ENCODE peak calls at places on chromosome 16, in ten cellular contexts. B is lung, J is GM23338, T is tibial artery, S is foreskin fibroblast, E is cardiac muscle cell, Y is ascending aorta, D is colonic mucosa, C is gastrocnemius medialis, U is RWPE2. V is an unnamed sample.

GRCh38 chr16:53631236-53631635 is 72.4 kb downstream of the RPGRIP1L start:
- DNase-seq in E (no peak), C (no peak), B (no peak), T (no peak), U (no peak), Y (no peak), J (no peak), D (no peak), S (no peak), V (no peak)

GRCh38 chr16:51713502-51713901 is 562.4 kb upstream of the SALL1 start:
- DNase-seq in C (no peak), D (no peak), S (no peak), J (no peak), B (no peak), U (no peak), E (no peak), T (no peak), Y (no peak), V (no peak)

GRCh38 chr16:58850627-58851024 is 116.5 kb upstream of the GOT2 start:
- DNase-seq in T (no peak), Y (no peak), S (no peak), E (no peak), C (no peak), B (no peak), U (no peak), J (no peak), D (no peak), V (no peak)

GRCh38 chr16:56202036-56202435 is 10.7 kb downstream of the GNAO1 start:
- DNase-seq in S (no peak), Y (no peak), D (no peak), T (peak; percentile 30), C (no peak), J (no peak), U (no peak), B (no peak), E (no peak), V (no peak)

GRCh38 chr16:89602273-89602951 is 11.0 kb upstream of the DPEP1 start:
- DNase-seq in C (no peak), U (peak; percentile 91), T (no peak), E (peak; percentile 44), S (peak; percentile 86), B (no peak), J (peak; percentile 80), D (no peak), Y (no peak), V (peak; percentile 31)

GRCh38 chr16:86956437-86956836 is 360.8 kb downstream of the C16orf95 start:
- DNase-seq in C (no peak), E (no peak), B (no peak), T (no peak), D (no peak), J (no peak), U (no peak), Y (no peak), S (no peak), V (no peak)

GRCh38 chr16:81946206-81946605 is 65.1 kb downstream of the SDR42E1 start:
- DNase-seq in E (no peak), J (no peak), B (no peak), T (no peak), U (no peak), S (no peak), C (no peak), D (no peak), Y (no peak), V (peak; percentile 4)

GRCh38 chr16:27324851-27325301 is 11.1 kb downstream of the IL4R start:
- DNase-seq in C (no peak), B (no peak), J (peak; percentile 58), E (peak; percentile 63), D (no peak), Y (no peak), T (no peak), S (no peak), U (no peak), V (no peak)

DNA sequence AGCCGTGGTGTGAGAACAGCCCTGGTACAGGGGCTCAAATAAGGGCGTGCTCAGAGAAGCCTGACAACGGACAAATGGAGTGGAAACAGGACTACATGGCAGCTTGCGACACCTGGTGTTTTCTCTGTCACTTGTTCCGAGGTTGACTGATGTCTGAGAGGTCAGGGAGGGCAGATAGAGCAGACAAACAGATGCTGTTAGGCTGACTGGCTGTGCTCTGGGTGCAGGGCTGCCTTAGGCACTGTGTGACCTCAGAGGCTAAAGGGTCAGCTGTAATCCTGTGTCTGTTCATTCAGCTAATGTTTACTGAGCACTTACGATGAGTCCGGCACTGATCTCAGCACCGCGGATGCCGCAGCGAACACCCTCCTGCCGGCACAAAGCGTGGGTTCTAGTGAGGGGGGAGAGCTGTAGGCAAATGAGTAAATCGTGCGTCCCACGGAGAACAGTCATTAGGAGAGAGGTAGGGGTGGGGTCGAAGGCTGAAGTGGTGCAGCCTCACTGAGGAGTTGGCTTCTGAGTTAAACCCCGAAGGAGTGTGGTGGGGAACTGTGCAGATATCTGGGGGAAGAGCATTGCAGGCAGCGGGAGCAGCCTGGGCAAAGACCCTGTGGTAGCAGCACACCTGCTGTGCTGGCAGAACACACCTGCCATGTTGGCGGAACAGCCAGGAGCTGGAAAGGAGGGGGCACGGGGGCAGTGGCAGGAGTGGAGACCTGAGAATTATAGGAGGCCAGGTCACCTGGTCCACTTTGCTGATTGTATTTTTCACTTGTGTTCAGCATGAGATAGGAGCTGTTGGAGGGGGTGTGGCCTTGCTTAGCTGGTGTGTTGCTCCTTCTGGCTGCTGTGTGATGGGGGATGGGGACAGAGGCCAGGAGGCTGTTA is 35.0 kb downstream of the GPT2 start:
- DNase-seq in J (no peak), E (no peak), B (no peak), T (no peak), S (no peak), C (no peak), D (no peak), U (no peak), Y (no peak), V (no peak)
- TF ChIP-seq CTCF in J (no peak), E (no peak), B (no peak), T (no peak), S (no peak), C (no peak), D (no peak), U (no peak), Y (no peak), V (no peak)

DNA sequence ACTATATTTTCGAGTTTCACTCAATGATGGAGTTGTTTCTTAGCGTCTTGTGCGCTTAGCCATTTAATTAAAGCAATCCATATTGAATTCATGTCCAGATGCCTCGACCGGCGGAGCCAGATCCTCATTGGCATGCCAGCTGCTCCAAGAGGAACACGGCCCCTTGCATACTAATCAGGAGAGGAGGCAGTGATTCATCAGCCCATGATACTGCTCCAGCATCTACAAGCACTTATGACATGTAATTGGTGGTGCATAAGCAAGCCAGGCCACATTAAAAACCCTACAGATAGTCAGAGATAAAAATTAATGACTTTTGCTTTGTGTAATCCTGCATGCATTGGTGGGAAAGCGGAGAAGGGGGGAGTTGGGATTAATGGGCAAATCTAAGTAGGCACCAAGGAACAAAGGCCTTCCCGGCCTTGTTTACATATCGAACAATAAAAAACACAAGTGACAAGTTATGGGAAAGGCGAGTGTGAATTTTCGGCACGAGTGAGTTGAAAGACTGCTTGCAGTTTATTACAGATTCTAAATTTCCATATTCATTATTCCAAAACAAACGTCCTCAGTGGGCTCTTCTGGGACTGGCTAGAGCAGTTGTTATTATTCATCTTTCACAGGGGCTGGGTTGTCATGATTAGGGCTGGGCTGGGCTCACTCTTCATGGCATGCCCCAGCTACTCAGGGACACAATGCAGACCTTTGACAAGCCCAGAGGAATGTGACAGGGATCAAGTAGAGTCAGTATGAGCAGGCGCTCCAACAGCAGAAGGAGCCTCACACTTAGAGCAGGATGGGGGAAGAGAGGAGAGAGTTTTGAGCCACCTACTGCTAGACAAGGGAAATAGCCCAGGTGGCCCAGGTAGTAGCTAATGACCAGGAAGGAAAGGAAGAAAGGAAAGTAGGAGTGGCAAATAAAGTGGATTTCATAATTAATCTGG is 281.7 kb upstream of the ZFHX3 start:
- DNase-seq in T (no peak), J (peak; percentile 60), Y (no peak), U (no peak), S (no peak), D (peak; percentile 22), C (no peak), E (peak; percentile 75), B (no peak), V (no peak)
- TF ChIP-seq CTCF in T (no peak), J (peak; percentile 40), Y (no peak), U (no peak), S (no peak), D (no peak), C (no peak), E (no peak), B (no peak), V (no peak)

DNA sequence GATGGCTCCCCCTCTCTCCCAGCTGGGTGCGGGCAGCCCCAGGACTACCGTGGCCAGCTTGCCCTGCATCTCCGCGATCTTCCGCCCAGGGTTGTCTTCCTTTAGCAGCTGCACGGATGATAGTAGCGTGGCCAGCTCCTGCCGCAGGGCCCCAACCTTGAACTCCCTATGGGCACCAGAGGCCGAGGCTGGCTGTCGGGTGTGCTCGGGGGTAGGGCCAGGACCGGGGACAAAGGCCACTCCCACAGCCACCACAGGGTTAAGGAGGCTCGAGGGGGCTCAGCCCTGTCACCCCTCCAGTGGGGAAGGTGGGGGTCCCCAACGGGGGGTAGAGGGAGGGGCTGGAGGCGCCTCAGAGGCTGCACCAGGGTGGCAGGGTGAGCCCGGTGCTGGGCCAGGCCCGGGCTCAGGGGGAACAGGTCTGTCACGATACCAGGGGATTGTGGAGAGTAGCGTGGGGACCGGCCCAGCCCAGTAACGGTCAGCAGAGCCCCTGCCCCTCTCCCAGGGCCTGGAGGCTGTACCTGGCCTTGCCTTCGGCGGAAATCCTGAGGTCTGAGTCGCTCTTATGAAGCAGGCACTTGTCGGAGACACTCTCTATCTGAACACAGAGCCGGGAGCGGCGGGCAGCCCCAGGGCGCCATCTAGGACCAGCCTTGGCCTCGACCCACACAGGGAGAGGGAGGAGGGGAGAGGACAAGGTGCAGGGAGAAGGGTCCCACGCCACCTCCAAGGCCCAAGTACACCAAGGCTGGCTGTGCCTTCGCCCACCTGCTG is 5.2 kb downstream of the PERCC1 start:
- DNase-seq in S (no peak), D (no peak), C (no peak), E (no peak), T (no peak), J (peak; percentile 41), Y (no peak), U (no peak), B (no peak), V (no peak)
- TF ChIP-seq CTCF in S (no peak), D (no peak), C (no peak), E (no peak), T (no peak), J (no peak), Y (no peak), U (no peak), B (no peak), V (no peak)

DNA sequence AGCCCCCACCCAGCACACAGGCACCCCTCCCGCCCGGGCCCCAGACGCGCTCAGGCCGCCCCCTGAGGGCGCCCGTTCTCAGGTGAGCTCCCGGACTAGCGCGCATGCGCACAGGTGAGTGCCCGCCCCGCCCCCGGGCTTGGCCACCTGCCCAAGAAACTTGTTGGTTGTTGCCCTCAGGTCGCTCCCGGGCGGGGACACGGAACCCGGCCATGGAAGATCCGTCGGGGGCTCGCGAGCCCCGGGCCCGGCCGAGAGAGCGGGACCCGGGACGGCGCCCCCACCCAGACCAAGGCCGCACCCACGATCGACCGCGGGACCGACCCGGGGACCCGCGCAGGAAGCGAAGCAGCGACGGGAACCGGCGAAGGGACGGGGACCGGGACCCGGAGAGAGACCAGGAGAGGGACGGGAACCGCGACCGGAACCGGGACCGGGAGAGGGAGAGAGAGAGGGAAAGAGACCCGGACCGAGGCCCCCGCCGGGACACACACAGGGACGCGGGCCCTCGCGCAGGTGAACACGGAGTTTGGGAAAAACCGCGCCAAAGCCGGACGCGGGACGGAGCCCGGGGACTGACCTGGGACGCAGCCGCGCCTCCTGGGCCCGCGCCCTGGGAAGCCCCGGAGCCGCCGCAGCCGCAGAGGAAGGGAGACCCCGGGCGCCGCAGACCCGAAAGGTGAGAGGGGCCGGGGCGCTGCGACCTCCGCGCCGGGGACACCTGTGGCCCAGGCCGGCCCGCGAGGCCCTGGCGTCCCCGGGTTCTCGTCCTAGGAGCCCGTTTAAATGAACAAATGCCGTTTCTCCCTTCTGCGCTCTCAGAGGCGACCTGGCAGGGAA is at the start of gene MARVELD3:
- DNase-seq in C (no peak), Y (peak; percentile 63), J (peak; percentile 94), S (no peak), E (peak; percentile 24), B (peak; percentile 89), U (peak; percentile 84), T (no peak), D (peak; percentile 93), V (no peak)
- TF ChIP-seq CTCF in C (no peak), Y (no peak), J (no peak), S (no peak), E (no peak), B (no peak), U (peak; percentile 44), T (no peak), D (no peak), V (no peak)